ENCODE peak calls at places on chromosome 10, in six cellular contexts. One of them, this sample, is unnamed.

GRCh38 chr10:61877882-61878281 is 23.6 kb upstream of the ARID5B start:
- DNase-seq in IMR-90: no peak
- DNase-seq in trophoblast cell: no peak
- DNase-seq in mesenchymal stem cell: no peak
- DNase-seq in H1: no peak
- DNase-seq in neuronal stem cell: no peak
- DNase-seq in this sample: no peak

GRCh38 chr10:119542990-119543813 is 683 bp upstream of the RGS10 start:
- DNase-seq in trophoblast cell: no peak
- DNase-seq in H1: no peak
- DNase-seq in IMR-90: peak; percentile 49
- DNase-seq in mesenchymal stem cell: peak; percentile 65
- DNase-seq in neuronal stem cell: peak; percentile 44
- DNase-seq in this sample: peak; percentile 61

GRCh38 chr10:129628823-129629222 is 161.8 kb downstream of the MGMT start:
- DNase-seq in mesenchymal stem cell: no peak
- DNase-seq in IMR-90: no peak
- DNase-seq in trophoblast cell: no peak
- DNase-seq in H1: no peak
- DNase-seq in neuronal stem cell: no peak
- DNase-seq in this sample: no peak

GRCh38 chr10:124722812-124723783 is 21.1 kb downstream of the FAM53B start:
- DNase-seq in mesenchymal stem cell: no peak
- DNase-seq in IMR-90: no peak
- DNase-seq in H1: no peak
- DNase-seq in trophoblast cell: no peak
- DNase-seq in neuronal stem cell: no peak
- DNase-seq in this sample: no peak

GRCh38 chr10:31133628-31134302 is 102.1 kb upstream of the ZNF438 start:
- DNase-seq in neuronal stem cell: peak; percentile 87
- DNase-seq in trophoblast cell: peak; percentile 14
- DNase-seq in mesenchymal stem cell: peak; percentile 78
- DNase-seq in H1: no peak
- DNase-seq in IMR-90: peak; percentile 65
- DNase-seq in this sample: peak; percentile 79

GRCh38 chr10:78178940-78179339 is 145.3 kb downstream of the RPS24 start:
- DNase-seq in trophoblast cell: no peak
- DNase-seq in neuronal stem cell: no peak
- DNase-seq in mesenchymal stem cell: no peak
- DNase-seq in IMR-90: peak; percentile 56
- DNase-seq in H1: no peak
- DNase-seq in this sample: peak; percentile 71

GRCh38 chr10:93059975-93060886 is at the start of gene CYP26C1:
- DNase-seq in trophoblast cell: no peak
- DNase-seq in H1: no peak
- DNase-seq in neuronal stem cell: no peak
- DNase-seq in mesenchymal stem cell: no peak
- DNase-seq in IMR-90: no peak
- DNase-seq in this sample: peak; percentile 47

GRCh38 chr10:33746176-33746575 is 411.7 kb upstream of the NRP1 start:
- DNase-seq in trophoblast cell: no peak
- DNase-seq in mesenchymal stem cell: no peak
- DNase-seq in neuronal stem cell: no peak
- DNase-seq in H1: no peak
- DNase-seq in IMR-90: no peak
- DNase-seq in this sample: no peak

GRCh38 chr10:3222068-3222467 is 49.5 kb upstream of the PITRM1 start:
- DNase-seq in IMR-90: no peak
- DNase-seq in H1: no peak
- DNase-seq in neuronal stem cell: no peak
- DNase-seq in trophoblast cell: peak; percentile 79
- DNase-seq in mesenchymal stem cell: peak; percentile 56
- DNase-seq in this sample: peak; percentile 50

GRCh38 chr10:84539244-84539643 is 210.9 kb downstream of the CCSER2 start:
- DNase-seq in H1: no peak
- DNase-seq in mesenchymal stem cell: no peak
- DNase-seq in neuronal stem cell: no peak
- DNase-seq in IMR-90: peak; percentile 39
- DNase-seq in trophoblast cell: no peak
- DNase-seq in this sample: no peak

GRCh38 chr10:43802988-43803696 is 154.5 kb upstream of the ZNF32 start:
- DNase-seq in IMR-90: no peak
- DNase-seq in neuronal stem cell: no peak
- DNase-seq in trophoblast cell: no peak
- DNase-seq in mesenchymal stem cell: no peak
- DNase-seq in H1: no peak
- DNase-seq in this sample: no peak

GRCh38 chr10:73941300-73941699 is 30.4 kb downstream of the PLAU start:
- DNase-seq in H1: no peak
- DNase-seq in trophoblast cell: no peak
- DNase-seq in neuronal stem cell: no peak
- DNase-seq in IMR-90: no peak
- DNase-seq in mesenchymal stem cell: peak; percentile 38
- DNase-seq in this sample: no peak

GRCh38 chr10:10914129-10914528 is 103.5 kb upstream of the CELF2 start:
- DNase-seq in H1: no peak
- DNase-seq in IMR-90: no peak
- DNase-seq in trophoblast cell: no peak
- DNase-seq in neuronal stem cell: no peak
- DNase-seq in mesenchymal stem cell: no peak
- DNase-seq in this sample: no peak

GRCh38 chr10:104274762-104275721 is 6.1 kb downstream of the GSTO2 start:
- DNase-seq in H1: peak; percentile 46
- DNase-seq in neuronal stem cell: no peak
- DNase-seq in IMR-90: no peak
- DNase-seq in mesenchymal stem cell: no peak
- DNase-seq in trophoblast cell: peak; percentile 38
- DNase-seq in this sample: peak; percentile 86

GRCh38 chr10:4081691-4082111 is 296.7 kb upstream of the KLF6 start:
- DNase-seq in trophoblast cell: no peak
- DNase-seq in mesenchymal stem cell: peak; percentile 85
- DNase-seq in IMR-90: no peak
- DNase-seq in H1: no peak
- DNase-seq in neuronal stem cell: no peak
- DNase-seq in this sample: no peak

GRCh38 chr10:16606421-16606820 is 84.7 kb upstream of the C1QL3 start:
- DNase-seq in IMR-90: peak; percentile 56
- DNase-seq in H1: no peak
- DNase-seq in trophoblast cell: peak; percentile 50
- DNase-seq in neuronal stem cell: no peak
- DNase-seq in mesenchymal stem cell: peak; percentile 87
- DNase-seq in this sample: no peak

GRCh38 chr10:91705948-91706670 is 73.2 kb upstream of the PPP1R3C start:
- DNase-seq in trophoblast cell: no peak
- DNase-seq in neuronal stem cell: no peak
- DNase-seq in mesenchymal stem cell: no peak
- DNase-seq in IMR-90: no peak
- DNase-seq in H1: no peak
- DNase-seq in this sample: no peak

GRCh38 chr10:110733256-110733952 is 89.3 kb downstream of the RBM20 start:
- DNase-seq in mesenchymal stem cell: no peak
- DNase-seq in neuronal stem cell: no peak
- DNase-seq in trophoblast cell: no peak
- DNase-seq in H1: no peak
- DNase-seq in IMR-90: no peak
- DNase-seq in this sample: no peak

GRCh38 chr10:69868821-69869220 is 67.1 kb downstream of the COL13A1 start:
- DNase-seq in trophoblast cell: no peak
- DNase-seq in IMR-90: no peak
- DNase-seq in neuronal stem cell: no peak
- DNase-seq in mesenchymal stem cell: no peak
- DNase-seq in H1: no peak
- DNase-seq in this sample: no peak

GRCh38 chr10:110209399-110209925 is 2.1 kb downstream of the MXI1 start:
- DNase-seq in mesenchymal stem cell: peak; percentile 79
- DNase-seq in trophoblast cell: peak; percentile 92
- DNase-seq in IMR-90: peak; percentile 65
- DNase-seq in H1: no peak
- DNase-seq in neuronal stem cell: peak; percentile 38
- DNase-seq in this sample: peak; percentile 41

GRCh38 chr10:5297996-5298395 is 66.8 kb upstream of the UCN3 start:
- DNase-seq in neuronal stem cell: no peak
- DNase-seq in mesenchymal stem cell: no peak
- DNase-seq in trophoblast cell: no peak
- DNase-seq in IMR-90: no peak
- DNase-seq in H1: no peak
- DNase-seq in this sample: no peak

GRCh38 chr10:73589538-73590126 is 1.5 kb downstream of the USP54 start:
- DNase-seq in mesenchymal stem cell: peak; percentile 79
- DNase-seq in H1: no peak
- DNase-seq in IMR-90: peak; percentile 32
- DNase-seq in trophoblast cell: no peak
- DNase-seq in neuronal stem cell: no peak
- DNase-seq in this sample: no peak

GRCh38 chr10:63323930-63324854 is 141.6 kb downstream of the JMJD1C start:
- DNase-seq in trophoblast cell: no peak
- DNase-seq in mesenchymal stem cell: no peak
- DNase-seq in H1: no peak
- DNase-seq in IMR-90: no peak
- DNase-seq in neuronal stem cell: no peak
- DNase-seq in this sample: no peak

GRCh38 chr10:1130226-1130625 is 74.0 kb downstream of the WDR37 start:
- DNase-seq in H1: no peak
- DNase-seq in trophoblast cell: no peak
- DNase-seq in neuronal stem cell: no peak
- DNase-seq in mesenchymal stem cell: no peak
- DNase-seq in IMR-90: no peak
- DNase-seq in this sample: no peak

GRCh38 chr10:4058514-4059029 is 273.6 kb upstream of the KLF6 start:
- DNase-seq in IMR-90: no peak
- DNase-seq in mesenchymal stem cell: no peak
- DNase-seq in H1: no peak
- DNase-seq in trophoblast cell: no peak
- DNase-seq in neuronal stem cell: no peak
- DNase-seq in this sample: no peak

GRCh38 chr10:103127241-103127640 is 65.8 kb downstream of the NT5C2 start:
- DNase-seq in IMR-90: no peak
- DNase-seq in neuronal stem cell: no peak
- DNase-seq in mesenchymal stem cell: no peak
- DNase-seq in H1: no peak
- DNase-seq in trophoblast cell: no peak
- DNase-seq in this sample: no peak

GRCh38 chr10:12822374-12823170 is 178.9 kb downstream of the CCDC3 start:
- DNase-seq in neuronal stem cell: no peak
- DNase-seq in H1: no peak
- DNase-seq in mesenchymal stem cell: no peak
- DNase-seq in trophoblast cell: no peak
- DNase-seq in IMR-90: no peak
- DNase-seq in this sample: no peak

GRCh38 chr10:12814166-12814565 is 187.3 kb downstream of the CCDC3 start:
- DNase-seq in mesenchymal stem cell: no peak
- DNase-seq in trophoblast cell: no peak
- DNase-seq in neuronal stem cell: no peak
- DNase-seq in IMR-90: no peak
- DNase-seq in H1: no peak
- DNase-seq in this sample: no peak

GRCh38 chr10:12819656-12820055 is 181.9 kb downstream of the CCDC3 start:
- DNase-seq in trophoblast cell: no peak
- DNase-seq in neuronal stem cell: no peak
- DNase-seq in mesenchymal stem cell: no peak
- DNase-seq in IMR-90: no peak
- DNase-seq in H1: no peak
- DNase-seq in this sample: no peak

GRCh38 chr10:12823361-12823760 is 178.2 kb downstream of the CCDC3 start:
- DNase-seq in mesenchymal stem cell: no peak
- DNase-seq in trophoblast cell: no peak
- DNase-seq in IMR-90: no peak
- DNase-seq in H1: no peak
- DNase-seq in neuronal stem cell: no peak
- DNase-seq in this sample: no peak

GRCh38 chr10:12819071-12819470 is 182.4 kb downstream of the CCDC3 start:
- DNase-seq in IMR-90: no peak
- DNase-seq in H1: no peak
- DNase-seq in neuronal stem cell: no peak
- DNase-seq in trophoblast cell: no peak
- DNase-seq in mesenchymal stem cell: no peak
- DNase-seq in this sample: no peak
- H3K14ac ChIP-seq in IMR-90: no peak overlapping the region
- H3K14ac ChIP-seq in H1: no peak overlapping the region
- H3K14ac ChIP-seq in neuronal stem cell: no peak overlapping the region
- H3K14ac ChIP-seq in trophoblast cell: no peak overlapping the region
- H3K14ac ChIP-seq in mesenchymal stem cell: no peak overlapping the region
- H3K14ac ChIP-seq in this sample: peak overlapping the region; percentile 58

DNA sequence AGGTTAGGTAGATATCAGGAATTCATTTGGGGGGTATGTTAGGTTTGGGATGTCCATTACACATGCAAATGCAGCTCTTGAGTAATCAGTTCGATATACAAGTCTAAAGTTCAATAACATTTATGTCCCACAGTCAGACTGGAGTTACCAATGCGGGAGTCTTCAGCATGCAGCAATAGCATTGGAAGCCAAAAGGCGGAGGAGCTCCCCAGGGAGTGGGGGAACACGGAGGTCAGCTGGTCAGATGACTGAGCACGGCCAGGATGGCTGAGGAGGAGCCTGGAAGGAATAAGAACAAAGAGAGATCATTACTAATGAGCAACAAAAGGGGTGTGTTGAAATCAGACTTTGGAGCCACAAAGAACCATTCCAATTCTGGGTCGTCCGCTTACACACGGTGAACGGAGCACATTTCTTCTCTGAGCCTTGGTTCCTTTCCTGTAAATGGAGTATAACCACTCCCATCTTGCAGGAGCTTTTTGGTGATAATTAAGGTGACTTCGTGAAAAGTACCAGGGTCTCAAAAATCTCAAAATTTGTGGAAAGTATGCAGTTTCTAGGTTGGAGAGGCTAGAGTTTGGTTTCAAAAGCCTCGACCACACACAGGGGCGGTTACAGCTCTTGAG is 472 bp upstream of the ZNF22 start:
- DNase-seq in neuronal stem cell: no peak
- DNase-seq in mesenchymal stem cell: peak; percentile 36
- DNase-seq in H1: no peak
- DNase-seq in IMR-90: peak; percentile 9
- DNase-seq in trophoblast cell: no peak
- DNase-seq in this sample: no peak
- H3K14ac ChIP-seq in neuronal stem cell: no peak overlapping the region
- H3K14ac ChIP-seq in mesenchymal stem cell: no peak overlapping the region
- H3K14ac ChIP-seq in H1: no peak overlapping the region
- H3K14ac ChIP-seq in IMR-90: peak overlapping the region; percentile 94
- H3K14ac ChIP-seq in trophoblast cell: peak overlapping the region; percentile 94
- H3K14ac ChIP-seq in this sample: peak overlapping the region; percentile 39

GRCh38 chr10:15451137-15452094 is 80.3 kb upstream of the FAM171A1 start:
- DNase-seq in IMR-90: no peak
- DNase-seq in mesenchymal stem cell: peak; percentile 44
- DNase-seq in neuronal stem cell: no peak
- DNase-seq in H1: no peak
- DNase-seq in trophoblast cell: no peak
- DNase-seq in this sample: no peak
- H3K14ac ChIP-seq in IMR-90: no peak overlapping the region
- H3K14ac ChIP-seq in mesenchymal stem cell: no peak overlapping the region
- H3K14ac ChIP-seq in neuronal stem cell: no peak overlapping the region
- H3K14ac ChIP-seq in H1: no peak overlapping the region
- H3K14ac ChIP-seq in trophoblast cell: no peak overlapping the region
- H3K14ac ChIP-seq in this sample: no peak overlapping the region

DNA sequence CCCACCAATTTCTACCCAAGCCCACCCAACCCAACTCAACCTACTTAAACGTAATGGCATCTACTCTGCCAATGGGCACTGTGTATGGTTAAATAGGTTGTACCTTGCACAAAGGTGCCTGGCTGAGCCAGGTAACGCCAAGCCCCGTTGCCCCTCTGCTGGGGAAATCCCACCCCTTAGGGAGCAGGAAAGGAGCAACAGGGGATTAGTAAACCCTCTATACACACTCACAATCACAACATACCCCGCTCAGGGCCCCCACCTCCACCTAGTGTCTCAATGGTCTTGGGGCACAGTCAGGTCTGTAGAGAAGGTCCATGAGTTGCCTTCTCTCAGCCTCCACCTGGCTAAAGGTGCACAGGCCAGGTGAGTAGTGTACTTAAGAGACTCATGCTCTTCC is 74.3 kb upstream of the PCBD1 start:
- DNase-seq in trophoblast cell: no peak
- DNase-seq in mesenchymal stem cell: no peak
- DNase-seq in IMR-90: no peak
- DNase-seq in H1: no peak
- DNase-seq in neuronal stem cell: no peak
- DNase-seq in this sample: no peak
- H3K14ac ChIP-seq in trophoblast cell: no peak overlapping the region
- H3K14ac ChIP-seq in mesenchymal stem cell: no peak overlapping the region
- H3K14ac ChIP-seq in IMR-90: no peak overlapping the region
- H3K14ac ChIP-seq in H1: no peak overlapping the region
- H3K14ac ChIP-seq in neuronal stem cell: no peak overlapping the region
- H3K14ac ChIP-seq in this sample: no peak overlapping the region

This sample was measured in H9.